ENCODE peak calls at places on chromosomes 11 and 22, in ten cellular contexts. V, R, H, J, A, Z, D, O, N and Y are unnamed samples.

GRCh38 chr11:77129069-77129840 is 1.2 kb downstream of the MYO7A start:
- DNase-seq in V (no peak), R (no peak), H (no peak), J (no peak), A (no peak), Z (no peak), D (no peak), O (no peak), N (no peak), Y (no peak)

GRCh38 chr11:32334822-32335221 is 100.5 kb downstream of the WT1 start:
- DNase-seq in V (no peak), R (no peak), H (no peak), J (no peak), A (no peak), Z (no peak), D (no peak), O (no peak), N (peak; percentile 40), Y (no peak)

GRCh38 chr22:32836286-32836859 is 34.9 kb downstream of the TIMP3 start:
- DNase-seq in V (no peak), R (no peak), H (no peak), J (no peak), A (no peak), Z (no peak), D (peak; percentile 30), O (peak; percentile 34), N (peak; percentile 54), Y (no peak)

GRCh38 chr11:35364101-35364780 is 55.1 kb downstream of the SLC1A2 start:
- DNase-seq in V (peak; percentile 85), R (peak; percentile 85), H (no peak), J (peak; percentile 74), A (peak; percentile 90), Z (no peak), D (no peak), O (peak; percentile 95), N (no peak), Y (no peak)

GRCh38 chr11:22192642-22193347 is at the start of gene ANO5:
- DNase-seq in V (no peak), R (peak; percentile 2), H (peak; percentile 66), J (no peak), A (no peak), Z (no peak), D (peak; percentile 52), O (no peak), N (peak; percentile 44), Y (peak; percentile 75)

GRCh38 chr11:28878025-28878424 is 769.8 kb downstream of the METTL15 start:
- DNase-seq in V (no peak), R (peak; percentile 87), H (no peak), J (peak; percentile 46), A (peak; percentile 9), Z (no peak), D (no peak), O (no peak), N (no peak), Y (no peak)

GRCh38 chr22:42277232-42277753 is 6.8 kb upstream of the TCF20 start:
- DNase-seq in V (no peak), R (no peak), H (no peak), J (no peak), A (no peak), Z (no peak), D (no peak), O (no peak), N (no peak), Y (no peak)

GRCh38 chr11:107042748-107043147 is 24.5 kb upstream of the GUCY1A2 start:
- DNase-seq in V (no peak), R (no peak), H (no peak), J (no peak), A (no peak), Z (no peak), D (no peak), O (no peak), N (no peak), Y (no peak)

GRCh38 chr11:36077886-36078685 is 134.2 kb downstream of the LDLRAD3 start:
- DNase-seq in V (no peak), R (peak; percentile 24), H (no peak), J (no peak), A (no peak), Z (no peak), D (no peak), O (no peak), N (no peak), Y (no peak)

DNA sequence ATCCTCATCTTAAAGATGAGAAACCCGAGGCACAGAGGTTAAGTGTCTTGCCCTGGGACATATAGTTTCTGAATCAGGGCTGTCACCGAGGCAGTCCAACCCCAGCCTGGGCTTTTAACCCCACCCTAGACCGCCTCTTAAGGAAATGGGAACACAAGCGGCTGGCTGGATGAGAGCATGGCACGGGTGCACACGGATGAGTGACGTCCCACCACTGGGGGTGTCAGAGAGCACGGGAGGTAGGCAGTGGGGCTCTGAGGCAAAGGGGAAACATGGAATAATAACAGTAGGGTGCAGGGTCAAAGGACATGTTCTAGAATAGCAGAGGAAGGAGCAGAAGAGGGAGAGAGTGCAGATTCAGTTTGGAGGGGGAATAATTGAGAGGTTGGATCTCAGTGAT is 22.3 kb downstream of the PPFIBP2 start:
- DNase-seq in V (no peak), R (no peak), H (peak; percentile 22), J (no peak), A (no peak), Z (no peak), D (no peak), O (no peak), N (peak; percentile 41), Y (peak; percentile 45)
- TF ChIP-seq CTCF in V (no peak), R (peak; percentile 32), H (no peak), J (peak; percentile 11), A (no peak), Z (peak; percentile 43), D (no peak), O (no peak), N (peak; percentile 60), Y (peak; percentile 47)

GRCh38 chr11:66071326-66071870 is 1.3 kb downstream of the PACS1 start:
- DNase-seq in V (no peak), R (no peak), H (no peak), J (no peak), A (no peak), Z (no peak), D (peak; percentile 41), O (no peak), N (no peak), Y (no peak)

GRCh38 chr11:66068154-66068821 is 1.8 kb upstream of the PACS1 start:
- DNase-seq in V (peak; percentile 49), R (peak; percentile 58), H (peak; percentile 87), J (no peak), A (peak; percentile 62), Z (no peak), D (peak; percentile 72), O (peak; percentile 73), N (peak; percentile 68), Y (peak; percentile 87)

GRCh38 chr11:66070604-66071325 is 693 bp downstream of the PACS1 start:
- DNase-seq in V (no peak), R (peak; percentile 40), H (peak; percentile 47), J (no peak), A (peak; percentile 51), Z (no peak), D (peak; percentile 62), O (peak; percentile 53), N (peak; percentile 74), Y (peak; percentile 48)

GRCh38 chr11:66068923-66069714 is 953 bp upstream of the PACS1 start:
- DNase-seq in V (no peak), R (peak; percentile 46), H (no peak), J (peak; percentile 53), A (peak; percentile 44), Z (no peak), D (peak; percentile 74), O (peak; percentile 70), N (no peak), Y (peak; percentile 58)

DNA sequence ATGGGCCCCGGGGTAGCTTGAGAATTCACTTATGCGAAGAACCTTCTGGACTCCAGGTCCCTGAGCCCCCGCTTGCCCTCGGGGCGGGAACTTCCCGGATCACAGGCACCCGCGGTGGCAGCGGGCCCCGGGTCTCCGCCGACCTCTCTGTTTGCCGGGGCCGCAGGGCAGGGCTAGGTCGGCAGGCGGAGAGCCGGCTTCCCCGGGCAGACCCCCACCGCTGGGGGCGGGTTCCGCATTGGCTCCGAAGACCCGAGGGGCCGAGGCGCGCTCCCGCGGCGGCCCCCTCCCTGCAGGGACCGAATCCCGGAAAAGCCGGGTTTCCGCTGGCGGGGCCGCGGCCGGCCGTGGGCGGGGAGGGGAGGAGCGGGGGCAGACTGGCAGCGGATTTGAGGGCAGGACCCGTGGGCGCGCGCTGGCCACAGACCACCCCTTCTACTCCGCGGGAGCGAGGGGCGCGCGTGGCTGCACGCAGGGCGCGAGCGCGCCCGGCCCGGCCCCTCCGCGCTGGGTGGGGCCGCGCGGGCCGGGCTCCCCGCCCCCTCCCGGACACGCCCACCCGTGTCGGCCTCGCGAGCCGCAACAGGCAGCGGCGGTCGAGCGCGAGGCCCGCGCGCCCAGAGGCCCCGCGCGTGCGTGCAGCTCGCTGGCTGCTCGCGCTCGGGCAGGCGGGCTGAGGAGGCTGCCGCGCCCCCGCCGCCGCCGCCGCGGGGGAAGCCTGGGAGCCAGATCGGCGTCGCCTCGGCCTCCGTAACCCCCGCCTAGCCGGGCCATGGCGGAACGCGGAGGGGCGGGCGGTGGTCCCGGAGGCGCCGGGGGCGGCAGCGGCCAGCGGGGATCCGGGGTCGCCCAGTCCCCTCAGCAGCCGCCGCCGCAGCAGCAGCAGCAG is at the start of gene PACS1:
- DNase-seq in V (no peak), R (no peak), H (peak; percentile 92), J (peak; percentile 40), A (peak; percentile 76), Z (no peak), D (peak; percentile 96), O (peak; percentile 83), N (peak; percentile 92), Y (peak; percentile 58)
- TF ChIP-seq CTCF in V (peak; percentile 1), R (no peak), H (no peak), J (no peak), A (no peak), Z (no peak), D (no peak), O (no peak), N (no peak), Y (no peak)

DNA sequence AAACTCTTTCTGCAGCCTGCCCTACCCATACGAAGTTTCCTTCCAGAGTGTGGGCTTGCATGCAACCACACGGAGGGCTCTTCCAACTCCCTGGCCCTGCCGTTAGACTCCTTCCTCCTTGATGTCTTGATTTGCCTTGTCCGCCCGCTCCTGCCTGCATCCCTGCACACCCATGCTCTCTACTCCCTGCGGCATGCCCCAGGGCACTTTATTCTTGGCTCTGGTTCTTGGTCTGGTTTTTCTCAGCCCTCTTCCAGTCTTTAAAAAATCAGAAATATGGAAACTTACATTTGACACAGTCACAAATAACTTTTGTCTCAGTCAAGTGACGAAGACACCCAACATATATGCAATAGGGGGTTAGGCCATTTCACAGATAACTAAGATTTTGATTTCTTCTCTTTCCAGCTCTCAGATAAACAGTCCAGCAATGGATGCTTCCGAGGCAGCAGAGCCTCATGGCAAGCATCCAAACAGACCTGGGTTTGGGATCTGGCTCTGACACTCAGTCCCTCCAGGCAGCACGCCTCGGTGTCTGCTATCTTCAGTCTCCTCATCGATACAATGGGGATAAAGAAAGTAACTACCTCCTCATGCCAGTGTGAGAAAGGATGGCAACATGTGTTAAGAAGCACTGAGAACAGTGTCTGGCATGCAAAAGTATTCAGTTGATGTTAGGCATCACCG is 15.7 kb upstream of the OPCML start:
- DNase-seq in V (no peak), R (no peak), H (no peak), J (no peak), A (no peak), Z (no peak), D (no peak), O (no peak), N (no peak), Y (no peak)
- TF ChIP-seq CTCF in V (no peak), R (no peak), H (no peak), J (no peak), A (no peak), Z (no peak), D (no peak), O (no peak), N (no peak), Y (no peak)

GRCh38 chr22:23243006-23243573 is 62.8 kb downstream of the BCR start:
- DNase-seq in V (no peak), R (no peak), H (no peak), J (no peak), A (peak; percentile 21), Z (peak; percentile 41), D (peak; percentile 59), O (no peak), N (peak; percentile 64), Y (no peak)
- TF ChIP-seq CTCF in V (no peak), R (no peak), H (no peak), J (no peak), A (no peak), Z (no peak), D (no peak), O (no peak), N (no peak), Y (no peak)